ENCODE peak calls at places on chromosomes 1 and 21, in nine cellular contexts. J is colonic mucosa, E is IMR-90, K is neural progenitor cell, R is SK-N-SH, L is mammary epithelial cell, F is fibroblast of lung, G is astrocyte, N is K562. I is an unnamed sample.

GRCh38 chr1:200960948-200961340 is 62.6 kb downstream of the KIF21B start:
- DNase-seq in J (no peak), E (no peak), K (no peak), R (no peak), L (no peak), F (no peak), G (no peak), N (no peak), I (no peak)

GRCh38 chr1:57468661-57469523 is 45.0 kb upstream of the DAB1 start:
- DNase-seq in J (no peak), E (peak), K (no peak), R (no peak), L (no peak), F (peak), G (peak), N (no peak), I (no peak)

GRCh38 chr1:58768971-58769808 is 14.7 kb downstream of the JUN start:
- DNase-seq in J (peak), E (peak), K (peak), R (peak), L (peak), F (peak), G (no peak), N (peak), I (no peak)

GRCh38 chr21:31136891-31137290 is 98.6 kb upstream of the KRTAP19-8 start:
- DNase-seq in J (no peak), E (peak), K (no peak), R (peak), L (no peak), F (peak), G (peak), N (peak), I (no peak)

GRCh38 chr1:39635871-39636210 is 3.6 kb downstream of the HEYL start:
- DNase-seq in J (no peak), E (no peak), K (no peak), R (no peak), L (no peak), F (no peak), G (no peak), N (no peak), I (no peak)

GRCh38 chr1:1024421-1025415 is 4.8 kb downstream of the AGRN start:
- DNase-seq in J (no peak), E (no peak), K (peak), R (no peak), L (peak), F (peak), G (peak), N (no peak), I (peak)

GRCh38 chr1:52243221-52243987 is 101.5 kb downstream of the ZFYVE9 start:
- DNase-seq in J (no peak), E (no peak), K (no peak), R (no peak), L (no peak), F (no peak), G (no peak), N (no peak), I (no peak)

GRCh38 chr1:247440001-247440620 is 17.8 kb downstream of the OR2B11 start:
- DNase-seq in J (no peak), E (no peak), K (no peak), R (no peak), L (no peak), F (no peak), G (no peak), N (no peak), I (no peak)

GRCh38 chr1:180849031-180849775 is 63.5 kb upstream of the KIAA1614 start:
- DNase-seq in J (no peak), E (no peak), K (no peak), R (no peak), L (no peak), F (no peak), G (no peak), N (no peak), I (no peak)

GRCh38 chr1:193115629-193116227 is 6.1 kb upstream of the CDC73 start:
- DNase-seq in J (no peak), E (peak), K (no peak), R (peak), L (peak), F (peak), G (peak), N (peak), I (peak)

GRCh38 chr1:83799474-83800085 is 199.4 kb downstream of the TTLL7 start:
- DNase-seq in J (no peak), E (no peak), K (no peak), R (no peak), L (no peak), F (peak), G (no peak), N (no peak), I (no peak)

GRCh38 chr1:14522331-14523241 is 75.9 kb upstream of the KAZN start:
- DNase-seq in J (no peak), E (peak), K (peak), R (peak), L (peak), F (peak), G (peak), N (peak), I (peak)

GRCh38 chr1:20448626-20449215 is 37.3 kb downstream of the CAMK2N1 start:
- DNase-seq in J (no peak), E (no peak), K (peak), R (peak), L (no peak), F (no peak), G (no peak), N (no peak), I (no peak)

GRCh38 chr1:87678221-87678715 is 349.6 kb downstream of the LMO4 start:
- DNase-seq in J (no peak), E (no peak), K (no peak), R (no peak), L (no peak), F (no peak), G (no peak), N (no peak), I (no peak)

GRCh38 chr1:88683516-88683847 is 591 bp upstream of the PKN2 start:
- DNase-seq in J (peak), E (peak), K (no peak), R (no peak), L (no peak), F (peak), G (no peak), N (peak), I (no peak)

GRCh38 chr1:78490861-78491310 is at the start of gene PTGFR:
- DNase-seq in J (peak), E (peak), K (peak), R (peak), L (peak), F (peak), G (peak), N (no peak), I (no peak)

GRCh38 chr1:185696419-185697150 is 37.6 kb upstream of the HMCN1 start:
- DNase-seq in J (no peak), E (no peak), K (no peak), R (no peak), L (no peak), F (no peak), G (no peak), N (no peak), I (no peak)

GRCh38 chr1:36408479-36408878 is 10.8 kb upstream of the LSM10 start:
- DNase-seq in J (no peak), E (peak), K (no peak), R (peak), L (peak), F (peak), G (peak), N (no peak), I (no peak)

GRCh38 chr1:7808253-7808844 is 24.3 kb downstream of the PER3 start:
- DNase-seq in J (no peak), E (peak), K (peak), R (peak), L (peak), F (peak), G (peak), N (peak), I (no peak)

GRCh38 chr21:31397515-31397926 is 53.5 kb upstream of the TIAM1 start:
- DNase-seq in J (peak), E (no peak), K (no peak), R (peak), L (peak), F (peak), G (no peak), N (no peak), I (no peak)

GRCh38 chr1:30257322-30257721 is 466.1 kb downstream of the MATN1 start:
- DNase-seq in J (no peak), E (no peak), K (no peak), R (no peak), L (no peak), F (no peak), G (no peak), N (no peak), I (no peak)

GRCh38 chr1:10816743-10817369 is 20.4 kb upstream of the CASZ1 start:
- DNase-seq in J (no peak), E (no peak), K (no peak), R (no peak), L (no peak), F (no peak), G (no peak), N (no peak), I (no peak)

GRCh38 chr1:149846600-149847466 is 52.5 kb upstream of the BOLA1 start:
- DNase-seq in J (no peak), E (no peak), K (peak), R (no peak), L (no peak), F (no peak), G (no peak), N (no peak), I (no peak)

GRCh38 chr21:23695449-23695848 is 1911.8 kb downstream of the MRPL39 start:
- DNase-seq in J (no peak), E (no peak), K (no peak), R (no peak), L (no peak), F (no peak), G (no peak), N (no peak), I (no peak)

GRCh38 chr1:171127481-171127880 is 36.8 kb downstream of the FMO3 start:
- DNase-seq in J (no peak), E (peak), K (no peak), R (no peak), L (peak), F (peak), G (peak), N (no peak), I (no peak)

GRCh38 chr1:234912541-234913312 is 215.9 kb downstream of the TOMM20 start:
- DNase-seq in J (no peak), E (no peak), K (no peak), R (no peak), L (no peak), F (peak), G (no peak), N (peak), I (no peak)

GRCh38 chr1:205318231-205318991 is 3.1 kb downstream of the NUAK2 start:
- DNase-seq in J (peak), E (no peak), K (peak), R (no peak), L (peak), F (no peak), G (no peak), N (no peak), I (peak)

GRCh38 chr1:160681067-160681890 is 30.3 kb downstream of the CD48 start:
- DNase-seq in J (peak), E (peak), K (peak), R (peak), L (peak), F (peak), G (no peak), N (peak), I (peak)

DNA sequence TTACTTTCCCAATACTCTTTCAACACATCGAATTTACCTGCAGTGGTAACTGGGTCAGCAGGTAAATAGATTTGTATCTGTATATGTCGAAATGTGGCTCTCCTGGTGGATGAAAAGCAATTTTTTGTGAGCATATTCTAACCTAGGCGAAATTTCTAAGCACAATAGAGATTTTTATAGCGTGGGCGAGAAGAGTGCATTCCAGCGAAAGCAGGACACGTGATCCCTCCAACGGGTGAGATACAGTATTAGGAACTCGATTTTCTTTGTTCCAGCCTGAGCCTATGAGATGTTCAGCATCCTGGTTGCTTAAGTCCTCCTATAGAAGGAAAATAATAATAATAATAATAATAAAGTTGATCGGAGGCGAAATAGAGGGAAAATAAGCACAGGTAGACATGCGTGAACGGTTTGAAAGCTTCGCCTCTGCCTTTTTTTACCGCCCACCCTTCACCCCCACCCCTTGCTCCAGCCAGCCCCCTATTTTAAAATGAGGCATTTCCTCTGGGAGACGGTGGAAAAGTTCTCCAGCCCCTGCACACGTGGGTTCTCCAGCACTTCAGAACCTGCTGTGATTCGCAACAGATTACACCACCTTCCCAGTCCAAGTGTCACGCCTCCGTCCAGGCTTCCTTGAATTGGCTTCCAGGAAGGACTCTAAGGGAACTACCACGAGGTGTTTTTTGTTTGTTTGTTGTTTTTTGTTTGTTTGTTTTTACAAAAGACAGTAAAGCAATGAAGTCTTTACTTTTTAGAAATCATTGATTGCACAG is 2.4 kb downstream of the LRRC7 start:
- DNase-seq in J (no peak), E (no peak), K (peak), R (no peak), L (no peak), F (peak), G (peak), N (peak), I (no peak)
- H3K9ac ChIP-seq in J (no peak), E (no peak), K (no peak), R (no peak), L (no peak), F (no peak), G (peak), N (no peak), I (no peak)

DNA sequence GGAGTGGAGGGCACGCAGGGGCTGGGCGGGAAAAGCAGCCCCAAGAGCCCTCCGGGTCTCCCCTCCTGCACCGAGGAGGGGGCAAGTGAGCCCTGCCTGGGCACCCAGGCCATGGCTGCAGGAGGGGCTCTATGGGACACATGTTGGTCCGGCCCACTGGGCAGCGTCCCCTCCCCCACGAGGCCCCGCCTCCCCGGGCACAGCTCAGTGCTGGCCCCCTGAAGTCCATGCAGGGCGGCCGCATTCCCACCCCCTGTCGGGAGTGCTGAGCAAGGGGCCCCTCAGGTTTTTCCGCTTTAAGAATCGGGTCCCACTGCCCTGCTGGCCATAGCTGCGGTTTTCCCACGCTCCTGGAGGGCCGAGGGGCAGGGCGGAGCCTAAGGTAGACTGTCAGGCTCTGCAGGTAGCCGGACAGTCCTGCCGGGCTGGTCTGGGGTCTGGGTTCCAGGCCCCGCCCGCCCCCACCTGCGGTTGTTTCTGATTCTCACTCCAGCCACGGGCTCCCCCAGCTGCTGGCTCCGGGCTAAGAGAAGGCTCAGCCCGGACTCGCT is 43.5 kb upstream of the CCDC27 start:
- DNase-seq in J (no peak), E (no peak), K (peak), R (no peak), L (no peak), F (no peak), G (no peak), N (no peak), I (no peak)
- H3K9ac ChIP-seq in J (no peak), E (no peak), K (no peak), R (no peak), L (no peak), F (no peak), G (no peak), N (no peak), I (no peak)

GRCh38 chr1:2301607-2302291 is 73.6 kb downstream of the SKI start:
- DNase-seq in J (no peak), E (no peak), K (no peak), R (no peak), L (no peak), F (no peak), G (no peak), N (no peak), I (no peak)

GRCh38 chr1:2303781-2304180 is 75.7 kb downstream of the SKI start:
- DNase-seq in J (no peak), E (no peak), K (no peak), R (no peak), L (no peak), F (no peak), G (no peak), N (no peak), I (no peak)

GRCh38 chr1:2303016-2303775 is 75.1 kb downstream of the SKI start:
- DNase-seq in J (no peak), E (no peak), K (no peak), R (no peak), L (peak), F (no peak), G (no peak), N (no peak), I (no peak)

GRCh38 chr1:2300851-2301606 is 72.9 kb downstream of the SKI start:
- DNase-seq in J (peak), E (peak), K (no peak), R (no peak), L (no peak), F (peak), G (no peak), N (no peak), I (no peak)

DNA sequence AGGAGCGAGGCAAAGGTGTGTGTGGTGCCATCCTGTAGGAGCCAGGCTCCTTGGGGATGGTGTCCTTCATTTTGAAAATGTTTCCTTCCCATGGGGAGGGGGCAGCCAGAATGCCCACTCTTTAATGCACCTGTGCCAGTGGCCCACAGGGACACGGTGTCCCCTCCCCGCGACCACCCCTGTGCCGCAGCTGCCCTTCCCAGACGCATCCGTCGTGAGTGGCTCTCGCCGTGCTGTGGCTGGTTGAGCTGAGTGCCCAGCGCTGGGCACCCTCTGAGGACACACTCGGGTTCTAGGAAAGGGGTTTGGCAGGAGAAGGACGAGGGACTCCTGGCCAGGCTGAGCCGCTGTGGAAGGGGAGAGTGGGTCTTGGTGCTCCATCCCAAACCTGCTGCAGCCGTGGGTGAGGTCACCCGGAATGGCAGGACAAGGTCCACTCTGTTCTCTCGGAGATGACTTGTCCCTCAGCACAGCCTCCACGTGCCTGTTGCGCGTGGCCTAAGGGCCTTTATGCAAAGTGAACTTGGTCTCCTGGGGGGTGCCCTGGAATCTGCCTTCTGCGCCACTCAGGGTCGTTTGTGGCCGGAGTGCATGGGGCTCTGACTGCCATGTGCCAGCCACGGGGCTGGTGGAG is 74.3 kb downstream of the SKI start:
- DNase-seq in J (no peak), E (no peak), K (no peak), R (no peak), L (no peak), F (no peak), G (no peak), N (no peak), I (no peak)
- H3K9ac ChIP-seq in J (no peak), E (no peak), K (no peak), R (no peak), L (no peak), F (no peak), G (no peak), N (no peak), I (no peak)

GRCh38 chr1:23004112-23004511 is 11.5 kb downstream of the TEX46 start:
- DNase-seq in J (no peak), E (no peak), K (no peak), R (no peak), L (peak), F (no peak), G (no peak), N (no peak), I (no peak)
- H3K9ac ChIP-seq in J (no peak), E (no peak), K (no peak), R (no peak), L (no peak), F (no peak), G (no peak), N (no peak), I (no peak)

DNA sequence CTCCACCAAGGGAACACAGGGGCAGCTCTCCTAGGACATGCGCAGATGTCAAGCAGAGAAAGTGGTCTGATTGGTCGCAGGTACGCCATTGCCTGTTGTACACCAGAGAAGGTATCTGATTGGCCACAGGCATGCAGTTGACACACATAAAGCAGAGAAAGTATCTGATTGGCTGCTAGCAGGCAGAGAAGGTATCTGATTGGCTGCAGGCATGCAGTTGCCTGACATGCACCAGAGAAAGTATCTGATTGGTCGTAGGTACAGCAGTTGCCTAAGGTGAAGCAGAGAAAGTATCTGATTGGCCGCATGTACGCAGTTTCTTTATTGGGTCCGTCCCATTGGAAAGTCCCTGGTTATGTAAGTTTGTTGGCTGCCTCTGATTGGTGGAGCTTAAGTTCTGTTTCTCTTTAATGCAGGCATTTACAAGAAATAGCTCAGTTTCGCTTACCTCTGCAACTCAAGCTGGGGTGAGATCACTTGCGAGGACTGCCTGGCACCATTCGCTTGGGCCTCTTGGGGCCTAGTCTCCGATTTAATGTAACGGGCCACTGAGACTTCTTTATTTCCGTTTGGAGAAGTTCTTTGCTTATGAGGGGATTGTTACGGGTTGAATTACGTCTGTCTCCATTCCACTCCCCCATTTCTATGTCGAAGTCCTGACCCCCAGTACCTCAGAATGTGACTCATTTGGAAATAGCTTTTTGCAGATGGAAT is 74.2 kb downstream of the SIK1 start:
- DNase-seq in J (no peak), E (no peak), K (no peak), R (peak), L (no peak), F (peak), G (no peak), N (peak), I (no peak)
- H3K9ac ChIP-seq in J (no peak), E (no peak), K (no peak), R (no peak), L (no peak), F (no peak), G (no peak), N (no peak), I (no peak)

GRCh38 chr1:229288516-229288915 is 17.6 kb downstream of the RAB4A start:
- DNase-seq in J (no peak), E (no peak), K (no peak), R (no peak), L (no peak), F (no peak), G (no peak), N (no peak), I (no peak)
- H3K9ac ChIP-seq in J (no peak), E (no peak), K (no peak), R (no peak), L (no peak), F (no peak), G (no peak), N (no peak), I (no peak)

GRCh38 chr1:206658264-206658980 is 23.1 kb downstream of the DYRK3 start:
- DNase-seq in J (no peak), E (no peak), K (peak), R (peak), L (no peak), F (no peak), G (no peak), N (peak), I (no peak)
- H3K9ac ChIP-seq in J (no peak), E (no peak), K (no peak), R (no peak), L (no peak), F (no peak), G (no peak), N (peak), I (no peak)

I was measured in keratinocyte.